ENCODE peak calls at places on chromosomes 13 and 19, in nine cellular contexts. Z is HCEC 1CT; J is brain microvascular endothelial cell; M is fibroblast of pulmonary artery; T is EL; O is DND-41; X is endothelial cell; G is EH; Q is stimulated activated CD4-positive, alpha-beta T cell treated with anti-CD3 and anti-CD28 coated beads, Interleukin-4, amount 100 ng/mL, for 24 hours. V is an unnamed sample.

GRCh38 chr19:19406878-19407639 is 1.6 kb downstream of the GATAD2A start:
- DNase-seq in J (peak; percentile 41), M (peak; percentile 55), T (peak; percentile 55), Q (peak; percentile 64), X (peak; percentile 22), G (peak; percentile 74), O (peak; percentile 37), Z (peak; percentile 44), V (peak; percentile 84)

GRCh38 chr13:50617134-50617721 is 226.3 kb downstream of the DLEU7 start:
- DNase-seq in Z (peak; percentile 77), M (peak; percentile 80), X (no peak), Q (no peak), O (no peak), G (peak; percentile 96), J (peak; percentile 61), T (peak; percentile 92), V (peak; percentile 46)

GRCh38 chr19:42281175-42282035 is 12.4 kb downstream of the CIC start:
- DNase-seq in Q (no peak), J (no peak), T (peak; percentile 47), X (no peak), M (peak; percentile 61), G (peak; percentile 58), O (peak; percentile 32), Z (peak; percentile 27), V (peak; percentile 77)

GRCh38 chr19:13100871-13101589 is 1.6 kb downstream of the LYL1 start:
- DNase-seq in O (no peak), J (no peak), G (no peak), Q (no peak), T (no peak), X (no peak), M (no peak), Z (no peak), V (peak; percentile 40)

GRCh38 chr19:35313614-35314013 is 15.4 kb upstream of the CD22 start:
- DNase-seq in M (no peak), J (no peak), T (peak; percentile 8), X (no peak), G (no peak), O (no peak), Z (no peak), Q (no peak), V (no peak)

GRCh38 chr13:46197299-46197975 is 14.3 kb upstream of the LRRC63 start:
- DNase-seq in O (no peak), M (no peak), X (no peak), J (no peak), Z (no peak), Q (no peak), G (no peak), T (no peak), V (no peak)

GRCh38 chr19:40908981-40909380 is 26.9 kb upstream of the CYP2A7 start:
- DNase-seq in Z (no peak), X (peak; percentile 50), Q (no peak), J (no peak), M (no peak), O (no peak), T (no peak), G (no peak), V (peak; percentile 46)

GRCh38 chr19:46574533-46574932 is 26.6 kb upstream of the CALM3 start:
- DNase-seq in X (no peak), J (no peak), G (peak; percentile 8), T (no peak), M (no peak), O (peak; percentile 68), Z (no peak), Q (peak; percentile 59), V (peak; percentile 84)

GRCh38 chr19:1410136-1410786 is 2.9 kb downstream of the DAZAP1 start:
- DNase-seq in J (peak; percentile 43), T (peak; percentile 64), X (no peak), Q (no peak), M (peak; percentile 23), Z (no peak), O (no peak), G (peak; percentile 41), V (no peak)

GRCh38 chr13:102907886-102908515 is 62.2 kb downstream of the ERCC5 start:
- DNase-seq in G (peak; percentile 1), X (no peak), O (no peak), Z (no peak), J (no peak), T (no peak), M (no peak), Q (no peak), V (no peak)

GRCh38 chr19:8335343-8336071 is 7.6 kb downstream of the KANK3 start:
- DNase-seq in J (no peak), X (no peak), Z (no peak), T (no peak), G (no peak), O (no peak), Q (no peak), M (no peak), V (no peak)

GRCh38 chr19:21848706-21849105 is 12.7 kb upstream of the ZNF43 start:
- DNase-seq in Z (no peak), G (peak; percentile 31), O (no peak), Q (no peak), M (peak; percentile 8), J (peak; percentile 36), T (peak; percentile 55), X (no peak), V (no peak)

GRCh38 chr13:35354305-35354704 is 122.2 kb downstream of the MAB21L1 start:
- DNase-seq in G (no peak), O (no peak), Z (no peak), X (no peak), M (no peak), Q (no peak), J (no peak), T (no peak), V (no peak)

GRCh38 chr19:39401549-39402416 is 4.9 kb upstream of the ZFP36 start:
- DNase-seq in X (no peak), G (peak; percentile 65), Q (peak; percentile 83), T (peak; percentile 58), Z (no peak), J (peak; percentile 85), O (no peak), M (peak; percentile 70), V (peak; percentile 74)

GRCh38 chr19:38524369-38524768 is 90.9 kb downstream of the RYR1 start:
- DNase-seq in J (no peak), Q (no peak), T (no peak), X (no peak), M (no peak), G (no peak), O (no peak), Z (no peak), V (no peak)

GRCh38 chr13:65217459-65217858 is 2012.7 kb downstream of the PCDH9 start:
- DNase-seq in Z (no peak), Q (no peak), J (no peak), X (no peak), G (no peak), O (no peak), T (no peak), M (no peak), V (no peak)

GRCh38 chr13:32731576-32731975 is 145.3 kb downstream of the PDS5B start:
- DNase-seq in X (no peak), G (peak; percentile 11), Z (peak; percentile 56), T (peak; percentile 5), M (no peak), O (no peak), Q (peak; percentile 9), J (peak; percentile 29), V (no peak)

GRCh38 chr19:37989855-37990254 is 82.8 kb downstream of the SIPA1L3 start:
- DNase-seq in Z (no peak), G (no peak), Q (no peak), M (no peak), T (no peak), J (no peak), X (no peak), O (no peak), V (no peak)

GRCh38 chr19:16153582-16154336 is 10.3 kb downstream of the HSH2D start:
- DNase-seq in M (no peak), O (peak; percentile 27), X (no peak), J (no peak), Q (no peak), T (no peak), G (no peak), Z (no peak), V (peak; percentile 49)

GRCh38 chr13:105627270-105627669 is 908.2 kb downstream of the EFNB2 start:
- DNase-seq in Q (no peak), O (no peak), M (peak; percentile 21), G (no peak), J (peak; percentile 26), T (no peak), Z (no peak), X (no peak), V (no peak)

GRCh38 chr19:51339313-51339686 is 2.6 kb downstream of the VSIG10L start:
- DNase-seq in X (no peak), M (no peak), Z (no peak), G (no peak), O (no peak), Q (no peak), T (no peak), J (no peak), V (no peak)